ENCODE peak calls at places on chromosomes 1 and 21, in nine cellular contexts. G is NCI-H1092; M is stimulated activated CD4-positive, alpha-beta T cell treated with anti-CD3 and anti-CD28 coated beads, Interleukin-2, amount 100 ng/mL, for 48 hours; X is activated naive CD4-positive, alpha-beta T cell treated with Interleukin-2 at 50 U/mL for 16 hours; W is thyroid gland; F is WTC11; P is GM23248; K is MM.1S; T is RWPE2. D is an unnamed sample.
A peak's percentile ranks its signal among the peaks of the same experiment; 100 is the strongest.

GRCh38 chr1:93081716-93082115 is 2.6 kb downstream of the MTF2 start:
- DNase-seq in G (no peak), M (no peak), X (no peak), W (no peak), F (no peak), P (peak; percentile 89), K (no peak), T (no peak), D (no peak)

GRCh38 chr1:231357831-231358354 is 19.8 kb downstream of the SPRTN start:
- DNase-seq in G (peak; percentile 22), M (no peak), X (peak; percentile 19), W (peak; percentile 54), F (no peak), P (peak; percentile 87), K (peak; percentile 76), T (no peak), D (peak; percentile 74)

GRCh38 chr1:22723151-22723550 is 12.5 kb downstream of the EPHB2 start:
- DNase-seq in G (no peak), M (no peak), X (no peak), W (no peak), F (no peak), P (no peak), K (no peak), T (no peak), D (no peak)

GRCh38 chr1:172447641-172448040 is 3.8 kb upstream of the PIGC start:
- DNase-seq in G (no peak), M (no peak), X (no peak), W (no peak), F (no peak), P (no peak), K (no peak), T (no peak), D (no peak)

GRCh38 chr1:53536606-53537005 is 77.4 kb downstream of the DMRTB1 start:
- DNase-seq in G (no peak), M (no peak), X (no peak), W (no peak), F (no peak), P (no peak), K (no peak), T (no peak), D (no peak)

GRCh38 chr1:172125812-172126430 is 284.6 kb downstream of the DNM3 start:
- DNase-seq in G (no peak), M (no peak), X (no peak), W (no peak), F (no peak), P (no peak), K (no peak), T (no peak), D (no peak)

GRCh38 chr21:46060596-46061061 is 37.3 kb upstream of the COL6A2 start:
- DNase-seq in G (no peak), M (no peak), X (peak; percentile 19), W (peak; percentile 36), F (no peak), P (peak; percentile 100), K (no peak), T (no peak), D (no peak)

GRCh38 chr1:110136911-110137310 is 13.4 kb upstream of the SLC6A17 start:
- DNase-seq in G (peak; percentile 86), M (no peak), X (no peak), W (no peak), F (peak; percentile 79), P (no peak), K (peak; percentile 66), T (no peak), D (no peak)

GRCh38 chr1:1181129-1181937 is 7.7 kb downstream of the TTLL10 start:
- DNase-seq in G (no peak), M (no peak), X (no peak), W (no peak), F (peak; percentile 12), P (no peak), K (no peak), T (peak; percentile 57), D (no peak)

GRCh38 chr1:41856361-41857285 is 62.1 kb downstream of the HIVEP3 start:
- DNase-seq in G (no peak), M (no peak), X (no peak), W (no peak), F (no peak), P (peak; percentile 44), K (no peak), T (no peak), D (no peak)

D was measured in OCI-LY7.